ENCODE peak calls at places on chromosomes 13 and 19, in nine cellular contexts. One of them, this sample, is unnamed.
A peak's percentile ranks its signal among the peaks of the same experiment; 100 is the strongest.

GRCh38 chr13:21079206-21079605 is 17.8 kb upstream of the LATS2 start:
- DNase-seq in aorta: no peak
- DNase-seq in fibroblast of lung: peak; percentile 50
- DNase-seq in adrenal gland: no peak
- DNase-seq in effector memory CD4-positive, alpha-beta T cell: no peak
- DNase-seq in colonic mucosa: no peak
- DNase-seq in esophagus squamous epithelium: no peak
- DNase-seq in upper lobe of right lung: no peak
- DNase-seq in CD8-positive, alpha-beta memory T cell: no peak
- DNase-seq in this sample: no peak

GRCh38 chr19:47111081-47111589 is 2.4 kb downstream of the ZC3H4 start:
- DNase-seq in aorta: no peak
- DNase-seq in fibroblast of lung: no peak
- DNase-seq in adrenal gland: no peak
- DNase-seq in effector memory CD4-positive, alpha-beta T cell: peak; percentile 44
- DNase-seq in colonic mucosa: peak; percentile 36
- DNase-seq in esophagus squamous epithelium: no peak
- DNase-seq in upper lobe of right lung: peak; percentile 74
- DNase-seq in CD8-positive, alpha-beta memory T cell: peak; percentile 59
- DNase-seq in this sample: peak; percentile 52

GRCh38 chr19:3357731-3358391 is 8.5 kb upstream of the NFIC start:
- DNase-seq in aorta: no peak
- DNase-seq in fibroblast of lung: no peak
- DNase-seq in adrenal gland: peak; percentile 49
- DNase-seq in effector memory CD4-positive, alpha-beta T cell: no peak
- DNase-seq in colonic mucosa: no peak
- DNase-seq in esophagus squamous epithelium: no peak
- DNase-seq in upper lobe of right lung: no peak
- DNase-seq in CD8-positive, alpha-beta memory T cell: peak; percentile 32
- DNase-seq in this sample: peak; percentile 48

GRCh38 chr19:54062643-54063042 is 1.1 kb downstream of the VSTM1 start:
- DNase-seq in aorta: peak; percentile 57
- DNase-seq in fibroblast of lung: no peak
- DNase-seq in adrenal gland: no peak
- DNase-seq in effector memory CD4-positive, alpha-beta T cell: no peak
- DNase-seq in colonic mucosa: no peak
- DNase-seq in esophagus squamous epithelium: no peak
- DNase-seq in upper lobe of right lung: peak; percentile 80
- DNase-seq in CD8-positive, alpha-beta memory T cell: no peak
- DNase-seq in this sample: no peak

GRCh38 chr19:4866595-4867424 is 657 bp downstream of the PLIN3 start:
- DNase-seq in aorta: peak; percentile 89
- DNase-seq in fibroblast of lung: peak; percentile 48
- DNase-seq in adrenal gland: peak; percentile 57
- DNase-seq in effector memory CD4-positive, alpha-beta T cell: peak; percentile 33
- DNase-seq in colonic mucosa: peak; percentile 69
- DNase-seq in esophagus squamous epithelium: no peak
- DNase-seq in upper lobe of right lung: peak; percentile 85
- DNase-seq in CD8-positive, alpha-beta memory T cell: peak; percentile 44
- DNase-seq in this sample: peak; percentile 69

GRCh38 chr13:103815619-103816018 is 749.4 kb upstream of the SLC10A2 start:
- DNase-seq in aorta: no peak
- DNase-seq in fibroblast of lung: peak; percentile 66
- DNase-seq in adrenal gland: no peak
- DNase-seq in effector memory CD4-positive, alpha-beta T cell: no peak
- DNase-seq in colonic mucosa: no peak
- DNase-seq in esophagus squamous epithelium: no peak
- DNase-seq in upper lobe of right lung: no peak
- DNase-seq in CD8-positive, alpha-beta memory T cell: no peak
- DNase-seq in this sample: no peak

GRCh38 chr13:24361852-24362366 is 52.5 kb downstream of the C1QTNF9 start:
- DNase-seq in aorta: no peak
- DNase-seq in fibroblast of lung: no peak
- DNase-seq in adrenal gland: no peak
- DNase-seq in effector memory CD4-positive, alpha-beta T cell: no peak
- DNase-seq in colonic mucosa: no peak
- DNase-seq in esophagus squamous epithelium: no peak
- DNase-seq in upper lobe of right lung: no peak
- DNase-seq in CD8-positive, alpha-beta memory T cell: no peak
- DNase-seq in this sample: no peak

GRCh38 chr19:55255618-55256423 is 3.0 kb downstream of the PPP6R1 start:
- DNase-seq in aorta: no peak
- DNase-seq in fibroblast of lung: peak; percentile 39
- DNase-seq in adrenal gland: no peak
- DNase-seq in effector memory CD4-positive, alpha-beta T cell: no peak
- DNase-seq in colonic mucosa: no peak
- DNase-seq in esophagus squamous epithelium: no peak
- DNase-seq in upper lobe of right lung: no peak
- DNase-seq in CD8-positive, alpha-beta memory T cell: peak; percentile 44
- DNase-seq in this sample: peak; percentile 88

DNA sequence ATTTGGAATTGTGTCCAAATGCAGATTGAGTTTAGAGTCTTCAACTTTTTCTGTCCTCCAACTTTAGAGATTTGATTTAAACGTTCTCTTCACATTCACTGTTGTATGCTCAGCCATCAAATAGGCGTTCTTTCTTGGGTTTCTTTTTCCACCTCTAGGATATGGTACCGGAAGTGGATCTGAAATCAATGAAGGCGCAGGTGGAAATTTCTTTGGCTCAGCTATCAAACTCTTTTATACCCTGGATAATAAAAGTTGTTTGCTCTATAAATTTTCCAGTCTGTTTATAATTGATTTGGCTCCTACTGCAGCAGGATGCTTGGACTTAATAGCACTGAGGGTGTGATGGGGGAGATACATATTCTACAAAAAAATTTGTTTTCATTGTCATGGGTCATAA is 1.6 kb downstream of the COG3 start:
- DNase-seq in aorta: no peak
- DNase-seq in fibroblast of lung: no peak
- DNase-seq in adrenal gland: no peak
- DNase-seq in effector memory CD4-positive, alpha-beta T cell: no peak
- DNase-seq in colonic mucosa: no peak
- DNase-seq in esophagus squamous epithelium: no peak
- DNase-seq in upper lobe of right lung: no peak
- DNase-seq in CD8-positive, alpha-beta memory T cell: no peak
- DNase-seq in this sample: no peak
- H3K4me1 ChIP-seq in aorta: peaks cover 2% of the 10 kb centered on the region
- H3K4me1 ChIP-seq in fibroblast of lung: peaks cover 4% of the 10 kb centered on the region
- H3K4me1 ChIP-seq in adrenal gland: peaks cover 58% of the 10 kb centered on the region
- H3K4me1 ChIP-seq in effector memory CD4-positive, alpha-beta T cell: peaks cover 15% of the 10 kb centered on the region
- H3K4me1 ChIP-seq in colonic mucosa: peaks cover 16% of the 10 kb centered on the region
- H3K4me1 ChIP-seq in esophagus squamous epithelium: peaks cover 13% of the 10 kb centered on the region
- H3K4me1 ChIP-seq in upper lobe of right lung: peaks cover 33% of the 10 kb centered on the region
- H3K4me1 ChIP-seq in CD8-positive, alpha-beta memory T cell: peaks cover 43% of the 10 kb centered on the region
- H3K4me1 ChIP-seq in this sample: peaks cover 26% of the 10 kb centered on the region

GRCh38 chr19:40626918-40627317 is 25.7 kb downstream of the LTBP4 start:
- DNase-seq in aorta: no peak
- DNase-seq in fibroblast of lung: no peak
- DNase-seq in adrenal gland: no peak
- DNase-seq in effector memory CD4-positive, alpha-beta T cell: no peak
- DNase-seq in colonic mucosa: no peak
- DNase-seq in esophagus squamous epithelium: no peak
- DNase-seq in upper lobe of right lung: no peak
- DNase-seq in CD8-positive, alpha-beta memory T cell: no peak
- DNase-seq in this sample: no peak

GRCh38 chr19:40632311-40633036 is 31.3 kb downstream of the LTBP4 start:
- DNase-seq in aorta: no peak
- DNase-seq in fibroblast of lung: no peak
- DNase-seq in adrenal gland: no peak
- DNase-seq in effector memory CD4-positive, alpha-beta T cell: no peak
- DNase-seq in colonic mucosa: no peak
- DNase-seq in esophagus squamous epithelium: no peak
- DNase-seq in upper lobe of right lung: no peak
- DNase-seq in CD8-positive, alpha-beta memory T cell: no peak
- DNase-seq in this sample: no peak

GRCh38 chr19:40630571-40631160 is 29.5 kb downstream of the LTBP4 start:
- DNase-seq in aorta: no peak
- DNase-seq in fibroblast of lung: no peak
- DNase-seq in adrenal gland: no peak
- DNase-seq in effector memory CD4-positive, alpha-beta T cell: no peak
- DNase-seq in colonic mucosa: no peak
- DNase-seq in esophagus squamous epithelium: no peak
- DNase-seq in upper lobe of right lung: no peak
- DNase-seq in CD8-positive, alpha-beta memory T cell: no peak
- DNase-seq in this sample: no peak

GRCh38 chr19:40627486-40628279 is 26.5 kb downstream of the LTBP4 start:
- DNase-seq in aorta: no peak
- DNase-seq in fibroblast of lung: no peak
- DNase-seq in adrenal gland: no peak
- DNase-seq in effector memory CD4-positive, alpha-beta T cell: no peak
- DNase-seq in colonic mucosa: no peak
- DNase-seq in esophagus squamous epithelium: no peak
- DNase-seq in upper lobe of right lung: no peak
- DNase-seq in CD8-positive, alpha-beta memory T cell: no peak
- DNase-seq in this sample: no peak

DNA sequence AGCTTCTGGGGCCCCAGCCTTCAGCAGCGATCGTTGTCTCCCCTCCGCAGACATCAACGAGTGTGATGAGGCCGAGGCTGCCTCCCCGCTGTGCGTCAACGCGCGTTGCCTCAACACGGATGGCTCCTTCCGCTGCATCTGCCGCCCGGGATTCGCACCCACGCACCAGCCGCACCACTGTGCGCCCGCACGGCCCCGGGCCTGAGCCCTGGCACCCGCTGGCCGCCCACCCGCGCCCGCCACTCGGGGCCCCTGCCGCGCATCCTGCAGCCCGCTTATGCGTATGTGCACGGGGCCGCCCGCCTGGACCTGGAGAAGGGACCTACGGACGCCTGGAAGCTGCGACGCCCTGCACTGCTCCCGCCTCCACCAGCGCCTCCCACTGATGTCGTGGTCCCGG is 28.2 kb downstream of the LTBP4 start:
- DNase-seq in aorta: no peak
- DNase-seq in fibroblast of lung: no peak
- DNase-seq in adrenal gland: no peak
- DNase-seq in effector memory CD4-positive, alpha-beta T cell: no peak
- DNase-seq in colonic mucosa: no peak
- DNase-seq in esophagus squamous epithelium: no peak
- DNase-seq in upper lobe of right lung: no peak
- DNase-seq in CD8-positive, alpha-beta memory T cell: no peak
- DNase-seq in this sample: no peak
- H3K4me3 ChIP-seq in aorta: no peak overlapping the region
- H3K4me3 ChIP-seq in fibroblast of lung: no peak overlapping the region
- H3K4me3 ChIP-seq in adrenal gland: no peak overlapping the region
- H3K4me3 ChIP-seq in effector memory CD4-positive, alpha-beta T cell: no peak overlapping the region
- H3K4me3 ChIP-seq in colonic mucosa: no peak overlapping the region
- H3K4me3 ChIP-seq in esophagus squamous epithelium: no peak overlapping the region
- H3K4me3 ChIP-seq in upper lobe of right lung: no peak overlapping the region
- H3K4me3 ChIP-seq in CD8-positive, alpha-beta memory T cell: no peak overlapping the region
- H3K4me3 ChIP-seq in this sample: no peak overlapping the region

DNA sequence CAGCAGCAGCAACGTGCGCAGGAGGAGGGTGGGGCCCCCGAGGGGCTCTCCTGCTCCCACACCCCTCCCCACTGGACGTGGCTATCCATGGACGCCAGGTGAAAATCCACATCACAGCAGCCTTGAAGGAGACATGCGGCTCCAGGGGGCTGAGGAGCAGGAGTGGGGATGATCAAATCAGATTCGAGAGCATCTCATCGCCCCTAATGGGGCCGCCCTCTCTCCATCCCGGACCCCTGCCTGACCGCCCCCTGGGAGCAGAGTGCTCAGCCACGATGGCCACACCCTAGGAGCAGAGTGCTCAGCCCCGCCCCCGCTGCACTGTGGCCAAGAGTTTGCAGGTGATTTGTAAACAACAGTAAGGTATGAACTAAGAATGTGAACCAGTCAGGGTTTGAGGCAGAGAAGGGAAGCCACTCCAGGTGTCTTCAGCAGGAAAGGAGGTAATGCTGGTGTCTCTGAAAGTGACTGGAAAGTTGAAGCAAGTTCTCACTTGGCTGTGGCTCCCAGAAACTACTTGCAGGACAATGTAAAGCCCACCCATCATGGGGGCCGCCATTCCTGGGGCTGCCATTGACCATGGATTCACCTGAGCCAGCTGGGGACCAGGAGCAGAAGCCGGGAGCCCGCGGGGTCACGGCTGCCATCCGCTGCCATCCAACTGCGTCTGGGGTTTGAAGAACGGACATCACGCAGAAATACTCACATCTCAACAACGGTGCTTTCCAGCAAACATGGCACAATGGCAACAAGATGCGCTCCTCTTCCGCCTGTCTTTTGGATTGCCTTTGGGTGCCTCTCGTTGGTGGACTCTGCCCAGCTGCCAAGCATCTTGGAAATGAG is 71.8 kb downstream of the SPACA7 start:
- DNase-seq in aorta: peak; percentile 65
- DNase-seq in fibroblast of lung: no peak
- DNase-seq in adrenal gland: no peak
- DNase-seq in effector memory CD4-positive, alpha-beta T cell: no peak
- DNase-seq in colonic mucosa: peak; percentile 15
- DNase-seq in esophagus squamous epithelium: no peak
- DNase-seq in upper lobe of right lung: no peak
- DNase-seq in CD8-positive, alpha-beta memory T cell: no peak
- DNase-seq in this sample: no peak
- H3K27me3 ChIP-seq in aorta: no peaks in the 10 kb centered on the region
- H3K27me3 ChIP-seq in fibroblast of lung: no peaks in the 10 kb centered on the region
- H3K27me3 ChIP-seq in adrenal gland: peaks cover 14% of the 10 kb centered on the region
- H3K27me3 ChIP-seq in effector memory CD4-positive, alpha-beta T cell: peaks cover under 1% of the 10 kb centered on the region
- H3K27me3 ChIP-seq in colonic mucosa: peaks cover 6% of the 10 kb centered on the region
- H3K27me3 ChIP-seq in esophagus squamous epithelium: no peaks in the 10 kb centered on the region
- H3K27me3 ChIP-seq in upper lobe of right lung: peaks cover 22% of the 10 kb centered on the region
- H3K27me3 ChIP-seq in CD8-positive, alpha-beta memory T cell: no peaks in the 10 kb centered on the region
- H3K27me3 ChIP-seq in this sample: peaks cover 4% of the 10 kb centered on the region

GRCh38 chr13:40207110-40207478 is 459.3 kb downstream of the FOXO1 start:
- DNase-seq in aorta: no peak
- DNase-seq in fibroblast of lung: no peak
- DNase-seq in adrenal gland: no peak
- DNase-seq in effector memory CD4-positive, alpha-beta T cell: no peak
- DNase-seq in colonic mucosa: no peak
- DNase-seq in esophagus squamous epithelium: no peak
- DNase-seq in upper lobe of right lung: no peak
- DNase-seq in CD8-positive, alpha-beta memory T cell: no peak
- DNase-seq in this sample: no peak
- H3K4me1 ChIP-seq in aorta: no peaks in the 10 kb centered on the region
- H3K4me1 ChIP-seq in fibroblast of lung: no peaks in the 10 kb centered on the region
- H3K4me1 ChIP-seq in adrenal gland: no peaks in the 10 kb centered on the region
- H3K4me1 ChIP-seq in effector memory CD4-positive, alpha-beta T cell: peaks cover 22% of the 10 kb centered on the region
- H3K4me1 ChIP-seq in colonic mucosa: no peaks in the 10 kb centered on the region
- H3K4me1 ChIP-seq in esophagus squamous epithelium: peaks cover 9% of the 10 kb centered on the region
- H3K4me1 ChIP-seq in upper lobe of right lung: peaks cover 3% of the 10 kb centered on the region
- H3K4me1 ChIP-seq in CD8-positive, alpha-beta memory T cell: peaks cover 64% of the 10 kb centered on the region
- H3K4me1 ChIP-seq in this sample: no peaks in the 10 kb centered on the region

DNA sequence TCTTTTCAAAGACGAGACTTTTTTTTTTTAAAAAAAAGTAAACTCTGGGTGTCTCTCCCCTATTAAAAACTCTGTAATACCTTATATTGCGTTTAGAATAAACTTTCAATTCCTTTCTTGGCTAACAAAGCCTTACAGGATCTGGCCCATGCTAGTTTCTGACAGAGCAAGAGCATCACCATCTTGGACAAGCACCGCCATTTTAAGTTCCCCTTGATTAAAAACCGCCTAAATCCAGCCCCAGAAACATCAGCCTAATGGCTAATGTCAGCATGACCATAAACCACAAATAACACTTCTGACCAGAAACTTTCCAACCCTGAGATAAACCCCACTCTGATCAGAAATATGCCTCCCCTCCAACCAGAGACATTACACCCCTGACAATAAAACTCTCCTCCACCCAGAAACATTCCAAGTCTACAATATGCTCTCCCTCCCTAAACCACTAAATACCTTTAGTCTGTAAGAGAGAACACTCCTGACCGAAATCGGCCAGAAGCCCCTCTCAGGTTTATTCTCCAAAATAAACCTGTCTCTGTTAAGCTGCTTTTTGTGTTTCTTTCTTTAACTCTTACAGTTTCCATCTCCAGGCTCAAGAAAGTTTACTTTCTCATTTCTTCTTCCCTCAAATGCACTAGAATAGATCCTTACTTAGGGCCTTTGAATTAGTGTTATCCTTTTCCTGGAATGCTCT is 1.6 kb upstream of the AKAP11 start:
- DNase-seq in aorta: no peak
- DNase-seq in fibroblast of lung: no peak
- DNase-seq in adrenal gland: no peak
- DNase-seq in effector memory CD4-positive, alpha-beta T cell: no peak
- DNase-seq in colonic mucosa: no peak
- DNase-seq in esophagus squamous epithelium: no peak
- DNase-seq in upper lobe of right lung: no peak
- DNase-seq in CD8-positive, alpha-beta memory T cell: no peak
- DNase-seq in this sample: no peak
- H3K4me3 ChIP-seq in aorta: no peak overlapping the region
- H3K4me3 ChIP-seq in fibroblast of lung: no peak overlapping the region
- H3K4me3 ChIP-seq in adrenal gland: no peak overlapping the region
- H3K4me3 ChIP-seq in effector memory CD4-positive, alpha-beta T cell: no peak overlapping the region
- H3K4me3 ChIP-seq in colonic mucosa: no peak overlapping the region
- H3K4me3 ChIP-seq in esophagus squamous epithelium: no peak overlapping the region
- H3K4me3 ChIP-seq in upper lobe of right lung: no peak overlapping the region
- H3K4me3 ChIP-seq in CD8-positive, alpha-beta memory T cell: no peak overlapping the region
- H3K4me3 ChIP-seq in this sample: no peak overlapping the region